ENCODE peak calls at places on chromosomes 5 and 9, in nine cellular contexts. G is A549, X is prostate gland, Y is GM12878, J is heart left ventricle, S is HCT116, B is breast epithelium, V is adrenal gland, K is transverse colon. P is an unnamed sample.

GRCh38 chr5:53261245-53261644 is 151.7 kb upstream of the MOCS2 start:
- DNase-seq in X (no peak), S (no peak), B (no peak), J (no peak), G (no peak), K (no peak), V (no peak), Y (no peak), P (no peak)

GRCh38 chr5:130126748-130127147 is 222.5 kb downstream of the CHSY3 start:
- DNase-seq in G (no peak), V (no peak), Y (no peak), B (no peak), J (no peak), K (no peak), X (no peak), S (no peak), P (no peak)

GRCh38 chr5:83496626-83497025 is 25.1 kb downstream of the VCAN start:
- DNase-seq in S (no peak), J (no peak), K (no peak), X (no peak), V (no peak), Y (no peak), G (no peak), B (no peak), P (no peak)

GRCh38 chr9:17090041-17090440 is 44.8 kb upstream of the CNTLN start:
- DNase-seq in X (no peak), B (no peak), K (no peak), V (no peak), S (no peak), Y (no peak), G (no peak), J (no peak), P (no peak)

GRCh38 chr9:84617415-84617814 is 52.1 kb upstream of the NTRK2 start:
- DNase-seq in J (no peak), Y (no peak), S (no peak), V (no peak), G (no peak), B (no peak), X (no peak), K (no peak), P (no peak)

GRCh38 chr5:16784843-16785791 is 151.0 kb downstream of the MYO10 start:
- DNase-seq in X (no peak), J (no peak), G (no peak), B (no peak), K (no peak), Y (peak), S (no peak), V (no peak), P (peak)

GRCh38 chr5:134526483-134527155 is 1.1 kb downstream of the JADE2 start:
- DNase-seq in S (peak), V (peak), B (peak), X (peak), K (peak), G (no peak), J (peak), Y (no peak), P (peak)

GRCh38 chr9:109538346-109538745 is 40.2 kb upstream of the PTPN3 start:
- DNase-seq in S (no peak), Y (no peak), V (no peak), J (no peak), B (no peak), G (no peak), K (no peak), X (peak), P (no peak)

GRCh38 chr5:93746406-93747056 is 5.1 kb upstream of the POU5F2 start:
- DNase-seq in Y (no peak), S (no peak), B (no peak), J (no peak), V (no peak), X (no peak), K (no peak), G (no peak), P (no peak)

GRCh38 chr9:130860458-130861316 is 25.6 kb downstream of the ABL1 start:
- DNase-seq in J (peak), S (peak), B (no peak), K (peak), X (no peak), V (peak), G (no peak), Y (no peak), P (no peak)
- TF ChIP-seq POLR2A in J (no peak), S (no peak), B (no peak), K (peak), X (no peak), V (no peak), G (no peak), Y (no peak), P (no peak)

DNA sequence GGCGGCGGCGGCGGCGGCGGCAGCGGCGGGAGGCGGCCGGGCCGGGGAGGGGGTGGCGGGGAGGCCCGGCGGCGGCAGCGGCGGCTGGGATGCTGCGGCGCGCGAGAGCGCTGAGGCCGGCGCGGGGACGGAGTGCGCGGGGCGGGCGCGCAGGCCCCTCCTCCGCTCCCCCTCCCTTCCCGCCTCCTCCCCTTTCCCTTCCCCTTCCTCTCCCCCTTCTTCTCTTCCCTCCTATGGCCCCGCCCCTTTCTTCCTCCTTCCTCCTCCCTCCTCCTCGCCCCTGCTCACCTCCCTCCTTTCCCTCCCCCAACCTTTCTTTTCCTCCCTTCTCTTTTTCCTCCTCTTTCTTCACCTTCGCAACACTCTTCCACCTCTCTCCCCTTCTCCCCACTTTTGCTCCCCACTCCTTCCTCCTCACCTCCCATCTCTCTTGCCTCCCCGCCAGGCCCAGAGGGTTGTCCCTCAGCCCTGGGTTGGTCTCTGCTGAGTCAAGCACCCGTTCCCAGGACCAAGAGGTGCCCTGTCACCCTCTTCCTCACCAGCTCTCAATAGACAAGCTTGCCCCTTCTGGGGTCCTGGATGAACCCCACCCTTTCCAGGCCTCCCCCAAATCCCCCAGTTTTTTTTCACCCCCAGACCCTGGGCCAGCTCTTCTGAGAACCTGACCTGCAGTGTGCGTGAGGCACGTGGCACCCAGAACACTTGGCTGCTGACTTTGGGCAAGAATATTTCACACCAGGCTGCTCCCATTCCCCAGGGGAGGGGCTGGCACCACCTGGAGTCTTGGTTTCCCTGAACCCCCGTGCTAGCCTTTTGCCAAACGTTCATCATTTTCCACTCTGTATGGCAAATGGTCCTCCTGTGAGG is at the start of gene SEMA4D:
- DNase-seq in B (no peak), S (peak), G (peak), K (peak), X (peak), V (peak), J (no peak), Y (no peak), P (peak)
- TF ChIP-seq POLR2A in B (no peak), S (no peak), G (peak), K (no peak), X (no peak), V (no peak), J (no peak), Y (peak), P (peak)

GRCh38 chr9:129078691-129079503 is 2.0 kb upstream of the DOLPP1 start:
- DNase-seq in K (peak), Y (no peak), G (no peak), J (peak), S (no peak), V (no peak), X (no peak), B (no peak), P (no peak)

GRCh38 chr9:129081388-129081889 is 528 bp downstream of the DOLPP1 start:
- DNase-seq in G (peak), B (no peak), S (no peak), V (no peak), K (no peak), J (no peak), Y (peak), X (no peak), P (peak)

GRCh38 chr9:129080312-129080607 is 651 bp upstream of the DOLPP1 start:
- DNase-seq in G (no peak), J (no peak), Y (no peak), S (no peak), V (no peak), X (no peak), B (no peak), K (no peak), P (no peak)

GRCh38 chr9:129079829-129080228 is 1.1 kb upstream of the DOLPP1 start:
- DNase-seq in X (no peak), V (no peak), S (no peak), K (no peak), Y (no peak), J (no peak), B (no peak), G (no peak), P (no peak)

GRCh38 chr9:129080608-129081387 is at the start of gene DOLPP1:
- DNase-seq in B (peak), V (peak), G (peak), J (peak), K (peak), X (peak), S (peak), Y (peak), P (peak)
- TF ChIP-seq POLR2A in B (peak), V (peak), G (peak), J (peak), K (peak), X (peak), S (peak), Y (peak), P (peak)

GRCh38 chr9:104746798-104747197 is 685 bp upstream of the NIPSNAP3A start:
- DNase-seq in S (no peak), Y (no peak), J (no peak), B (no peak), K (no peak), X (no peak), V (no peak), G (no peak), P (no peak)

GRCh38 chr9:104747245-104747564 is 278 bp upstream of the NIPSNAP3A start:
- DNase-seq in V (no peak), G (no peak), Y (no peak), X (no peak), J (no peak), B (no peak), S (no peak), K (no peak), P (no peak)

GRCh38 chr9:104746285-104746684 is 1.2 kb upstream of the NIPSNAP3A start:
- DNase-seq in S (no peak), K (no peak), B (no peak), G (no peak), Y (no peak), X (no peak), J (no peak), V (no peak), P (no peak)

GRCh38 chr9:104748359-104749031 is 1.0 kb downstream of the NIPSNAP3A start:
- DNase-seq in J (no peak), G (peak), B (no peak), S (no peak), Y (no peak), K (no peak), X (no peak), V (peak), P (peak)

DNA sequence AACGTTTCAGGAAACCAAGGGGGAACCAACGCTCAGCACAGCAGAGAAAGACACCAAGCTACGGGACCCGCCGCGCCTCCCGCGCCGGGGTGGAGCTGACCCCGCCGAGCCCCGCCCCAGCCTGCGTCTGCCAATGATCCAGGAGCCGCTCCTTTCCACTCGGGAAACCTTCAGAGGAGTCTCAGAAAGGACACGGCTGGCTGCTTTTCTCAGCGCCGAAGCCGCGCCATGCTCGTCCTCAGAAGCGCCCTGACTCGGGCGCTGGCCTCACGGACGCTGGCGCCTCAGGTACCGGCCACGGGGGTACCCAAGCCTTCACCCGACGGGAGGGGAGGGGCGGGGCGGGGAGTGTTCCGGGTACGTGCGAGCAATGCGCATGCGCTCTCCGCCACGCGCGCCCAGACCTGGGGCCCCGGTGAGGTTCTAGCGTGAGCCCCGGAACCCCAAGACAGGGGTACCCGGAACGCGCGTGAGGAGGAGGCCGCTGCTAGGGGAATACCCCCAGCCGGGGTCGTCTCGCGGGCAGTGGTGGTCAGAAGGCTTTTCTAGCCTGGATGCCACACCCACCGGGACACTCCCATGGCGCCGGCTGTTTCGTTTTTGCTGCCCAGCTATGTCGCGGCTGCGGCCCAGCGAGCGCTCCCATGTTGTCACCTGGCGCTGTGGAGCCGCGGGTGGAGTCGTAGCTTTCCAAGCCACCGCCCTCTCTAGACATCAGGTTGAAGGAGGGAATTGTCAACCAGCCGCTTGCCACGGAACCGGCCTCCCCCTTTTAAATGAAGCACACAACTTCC is at the start of gene NIPSNAP3A:
- DNase-seq in Y (peak), S (peak), J (peak), V (peak), G (peak), X (peak), B (peak), K (peak), P (peak)
- TF ChIP-seq POLR2A in Y (peak), S (no peak), J (peak), V (peak), G (peak), X (peak), B (no peak), K (peak), P (peak)

DNA sequence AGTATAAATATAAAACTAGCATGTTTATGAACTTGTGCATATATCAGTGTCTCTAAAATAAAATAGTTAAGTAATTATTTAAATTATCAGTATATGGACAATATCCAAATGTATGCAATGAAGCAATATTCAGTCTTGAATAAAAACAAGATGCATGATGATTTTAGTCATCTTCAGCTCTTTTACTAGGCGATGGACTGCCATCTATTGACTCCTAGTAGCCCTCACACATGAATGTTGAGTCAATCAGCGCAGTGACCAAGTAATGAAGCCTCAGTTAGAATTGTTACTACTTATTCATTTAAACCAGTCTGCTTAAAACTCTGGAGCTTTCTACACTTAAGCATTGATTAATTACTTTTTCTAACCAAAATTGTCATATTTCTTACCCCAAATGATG is 92.9 kb upstream of the GRHPR start:
- DNase-seq in J (no peak), Y (no peak), X (no peak), K (no peak), S (no peak), V (no peak), G (peak), B (no peak), P (no peak)
- TF ChIP-seq POLR2A in J (no peak), Y (no peak), X (no peak), K (no peak), S (no peak), V (no peak), G (no peak), B (no peak), P (no peak)

GRCh38 chr5:180810210-180811011 is 7.8 kb upstream of the MGAT1 start:
- DNase-seq in K (peak), B (peak), G (peak), S (peak), Y (peak), V (peak), J (peak), X (peak), P (peak)
- TF ChIP-seq POLR2A in K (peak), B (peak), G (no peak), S (peak), Y (peak), V (no peak), J (peak), X (peak), P (peak)

P was measured in H54.